ENCODE peak calls at places on chromosomes 11 and 22, in six cellular contexts. W is nephron progenitor cell, B is cardiac fibroblast, D is retinal pigment epithelial cell, E is adrenal gland, C is upper lobe of right lung. O is an unnamed sample.

GRCh38 chr11:748007-748359 is 719 bp downstream of the TALDO1 start:
- DNase-seq in D (no peak), C (peak; percentile 74), E (peak; percentile 22), W (no peak), B (no peak), O (no peak)

GRCh38 chr11:75078233-75078632 is 18.4 kb downstream of the OR2AT4 start:
- DNase-seq in B (peak; percentile 67), C (no peak), D (no peak), W (no peak), E (no peak), O (no peak)

GRCh38 chr22:30743257-30744020 is 48.8 kb downstream of the OSBP2 start:
- DNase-seq in E (no peak), D (no peak), W (no peak), B (no peak), C (no peak), O (no peak)

GRCh38 chr11:65778901-65779668 is 1.7 kb downstream of the AP5B1 start:
- DNase-seq in C (peak; percentile 66), D (no peak), E (no peak), B (no peak), W (no peak), O (no peak)

GRCh38 chr11:59102259-59102765 is 4.7 kb upstream of the FAM111B start:
- DNase-seq in D (no peak), W (peak; percentile 63), B (peak; percentile 53), C (peak; percentile 81), E (peak; percentile 41), O (peak; percentile 33)

GRCh38 chr11:34160049-34160721 is 54.8 kb downstream of the NAT10 start:
- DNase-seq in W (no peak), E (no peak), C (no peak), B (no peak), D (no peak), O (no peak)

GRCh38 chr22:28075260-28075981 is 156.4 kb upstream of the PITPNB start:
- DNase-seq in E (peak; percentile 50), C (no peak), W (no peak), D (peak; percentile 58), B (peak; percentile 81), O (peak; percentile 39)

GRCh38 chr11:116976941-116977570 is 121.2 kb downstream of the SIK3 start:
- DNase-seq in D (no peak), C (no peak), W (no peak), E (no peak), B (peak; percentile 18), O (no peak)

GRCh38 chr11:64762916-64763803 is 3.4 kb upstream of the PYGM start:
- DNase-seq in B (peak; percentile 76), D (no peak), C (peak; percentile 48), W (peak; percentile 63), E (no peak), O (peak; percentile 87)

GRCh38 chr11:94131363-94132115 is 2.9 kb downstream of the PANX1 start:
- DNase-seq in E (peak; percentile 42), W (no peak), D (no peak), B (peak; percentile 54), C (no peak), O (no peak)

GRCh38 chr11:22407899-22408298 is 69.7 kb downstream of the SLC17A6 start:
- DNase-seq in B (no peak), D (no peak), C (no peak), W (no peak), E (no peak), O (no peak)

GRCh38 chr11:92340839-92341238 is 116.2 kb downstream of the FAT3 start:
- DNase-seq in C (no peak), E (no peak), B (peak; percentile 48), D (no peak), W (no peak), O (no peak)

GRCh38 chr22:36541831-36542391 is 12.9 kb upstream of the EIF3D start:
- DNase-seq in D (peak; percentile 60), B (peak; percentile 96), E (peak; percentile 65), W (no peak), C (no peak), O (no peak)

GRCh38 chr11:76131585-76131984 is 74.7 kb downstream of the WNT11 start:
- DNase-seq in D (peak; percentile 31), W (no peak), E (no peak), B (no peak), C (no peak), O (no peak)

GRCh38 chr11:68757711-68758110 is 6.4 kb upstream of the TESMIN start:
- DNase-seq in C (no peak), W (no peak), B (no peak), D (no peak), E (no peak), O (no peak)

GRCh38 chr11:115558635-115559034 is 54.4 kb upstream of the CADM1 start:
- DNase-seq in E (no peak), W (no peak), B (no peak), C (no peak), D (no peak), O (no peak)

GRCh38 chr11:70531281-70532065 is 133.1 kb downstream of the CTTN start:
- DNase-seq in W (no peak), E (no peak), C (peak; percentile 57), D (no peak), B (no peak), O (peak; percentile 37)

GRCh38 chr11:92225563-92226308 is 1.1 kb downstream of the FAT3 start:
- DNase-seq in D (no peak), W (peak; percentile 68), B (peak; percentile 11), C (peak; percentile 64), E (no peak), O (peak; percentile 60)

GRCh38 chr11:102395720-102396358 is 48.8 kb downstream of the BIRC2 start:
- DNase-seq in W (no peak), B (no peak), E (no peak), C (no peak), D (no peak), O (no peak)
- TF ChIP-seq CTCF in W (no peak), B (no peak), E (no peak), C (no peak), D (no peak), O (no peak)

DNA sequence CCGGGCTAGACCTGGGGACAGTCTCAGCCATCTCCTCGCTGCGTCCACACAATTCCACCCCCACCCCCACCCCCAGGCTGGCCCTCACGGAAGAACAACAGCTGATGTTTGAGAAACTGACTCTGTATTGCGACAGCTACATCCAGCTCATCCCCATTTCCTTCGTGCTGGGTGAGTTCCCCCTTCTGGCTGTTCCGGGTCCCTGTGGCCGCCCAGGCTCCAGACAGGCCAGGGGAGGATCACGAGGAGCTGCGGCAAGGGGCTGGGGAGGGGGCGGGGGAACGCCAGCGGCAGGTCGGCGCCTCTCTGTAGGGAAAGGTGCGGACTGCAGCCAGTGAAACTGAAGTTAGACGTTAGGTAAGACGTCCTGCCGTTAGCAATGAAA is 4.9 kb downstream of the BEST1 start:
- DNase-seq in W (peak; percentile 52), B (peak; percentile 92), C (peak; percentile 86), E (peak; percentile 46), D (no peak), O (peak; percentile 71)
- TF ChIP-seq CTCF in W (no peak), B (peak; percentile 28), C (peak; percentile 12), E (no peak), D (peak; percentile 28), O (no peak)

GRCh38 chr22:45972868-45973212 is 4.1 kb downstream of the WNT7B start:
- DNase-seq in B (no peak), D (no peak), E (no peak), W (no peak), C (no peak), O (no peak)
- TF ChIP-seq CTCF in B (no peak), D (no peak), E (no peak), W (no peak), C (no peak), O (no peak)

GRCh38 chr11:15258433-15259350 is 144.0 kb downstream of the INSC start:
- DNase-seq in E (no peak), D (peak; percentile 12), C (no peak), W (no peak), B (peak; percentile 32), O (no peak)
- TF ChIP-seq CTCF in E (no peak), D (peak; percentile 29), C (peak; percentile 14), W (no peak), B (no peak), O (no peak)

GRCh38 chr11:8018742-8019631 is 31.9 kb downstream of the EIF3F start:
- DNase-seq in E (peak; percentile 79), W (peak; percentile 78), C (peak; percentile 71), D (no peak), B (peak; percentile 60), O (peak; percentile 70)

GRCh38 chr11:8017071-8017470 is 29.9 kb downstream of the EIF3F start:
- DNase-seq in D (no peak), W (no peak), B (no peak), E (no peak), C (peak; percentile 34), O (no peak)

GRCh38 chr11:8017894-8018741 is 31.0 kb downstream of the EIF3F start:
- DNase-seq in W (no peak), C (peak; percentile 52), D (no peak), B (peak; percentile 12), E (no peak), O (no peak)

GRCh38 chr11:8021920-8022319 is 34.8 kb downstream of the EIF3F start:
- DNase-seq in B (no peak), D (no peak), E (no peak), C (no peak), W (no peak), O (no peak)

DNA sequence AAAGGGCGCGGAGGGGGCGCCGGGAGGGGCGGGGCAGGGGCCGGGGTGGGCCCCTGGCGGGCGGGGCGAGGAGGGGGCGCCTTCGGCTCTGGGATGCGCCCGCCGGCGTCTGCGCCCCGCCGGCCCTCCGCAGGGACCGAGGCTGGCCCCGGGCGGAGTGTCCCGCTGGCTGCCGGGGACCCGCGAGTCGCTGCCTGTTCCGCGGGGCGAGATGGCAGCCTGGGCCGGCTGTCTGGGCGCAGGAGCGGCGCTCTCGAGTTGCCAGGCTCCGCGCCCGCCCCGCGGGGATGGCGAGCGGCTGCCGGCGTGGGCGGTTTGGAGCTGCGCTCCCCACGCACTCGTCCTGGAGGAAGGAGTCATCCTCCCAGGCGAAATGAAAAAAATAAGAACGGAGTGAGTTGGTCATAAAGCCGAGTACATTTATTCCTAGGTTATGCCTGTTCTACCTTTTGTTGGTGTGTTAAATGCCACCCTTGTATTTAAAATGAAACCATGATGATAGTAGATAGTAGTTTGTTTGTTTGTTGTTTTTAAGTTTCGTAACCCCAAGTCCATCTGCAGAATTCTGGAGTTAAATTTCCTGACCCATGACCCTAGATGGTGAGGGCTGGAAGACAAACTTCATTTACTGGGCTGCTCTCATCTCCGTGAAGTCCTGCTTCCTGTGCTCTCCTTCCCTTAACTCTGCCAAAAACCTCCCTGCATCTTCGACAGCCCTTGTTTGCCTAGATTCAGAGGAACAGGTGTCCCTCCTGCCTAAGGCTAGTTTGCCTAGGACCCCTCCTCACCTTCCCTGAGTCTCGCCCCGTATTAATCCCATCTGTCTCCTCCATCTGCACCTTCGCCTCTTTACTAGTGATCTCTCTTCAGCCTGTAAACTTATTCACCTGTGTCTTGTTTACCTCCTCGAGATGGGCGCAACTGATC is 32.8 kb downstream of the EIF3F start:
- DNase-seq in W (peak; percentile 48), C (peak; percentile 63), D (no peak), B (peak; percentile 23), E (peak; percentile 40), O (peak; percentile 38)
- TF ChIP-seq CTCF in W (no peak), C (no peak), D (no peak), B (no peak), E (no peak), O (no peak)

O was measured in psoas muscle.